ENCODE peak calls at places on chromosome 18, in ten cellular contexts. One of them, this sample, is unnamed.

GRCh38 chr18:50009772-50010171 is 185.2 kb downstream of the MYO5B start:
- DNase-seq in activated CD4-positive, alpha-beta T cell treated with anti-CD3 and anti-CD28 coated beads, Interleukin-2, amount 50 U/mL, for 1 hour: peak
- DNase-seq in GM20000: peak
- DNase-seq in BE2C: peak
- DNase-seq in HFFc6: peak
- DNase-seq in naive thymus-derived CD8-positive, alpha-beta T cell: no peak
- DNase-seq in left cardiac atrium: no peak
- DNase-seq in NCI-H1092: peak
- DNase-seq in GM13977: peak
- DNase-seq in fibroblast of gingiva: peak
- DNase-seq in this sample: no peak

GRCh38 chr18:56748698-56749268 is 97.6 kb downstream of the WDR7 start:
- DNase-seq in activated CD4-positive, alpha-beta T cell treated with anti-CD3 and anti-CD28 coated beads, Interleukin-2, amount 50 U/mL, for 1 hour: no peak
- DNase-seq in GM20000: peak
- DNase-seq in BE2C: peak
- DNase-seq in HFFc6: peak
- DNase-seq in naive thymus-derived CD8-positive, alpha-beta T cell: no peak
- DNase-seq in left cardiac atrium: no peak
- DNase-seq in NCI-H1092: peak
- DNase-seq in GM13977: peak
- DNase-seq in fibroblast of gingiva: peak
- DNase-seq in this sample: no peak

GRCh38 chr18:29361843-29362242 is 1184.9 kb upstream of the CDH2 start:
- DNase-seq in activated CD4-positive, alpha-beta T cell treated with anti-CD3 and anti-CD28 coated beads, Interleukin-2, amount 50 U/mL, for 1 hour: no peak
- DNase-seq in GM20000: no peak
- DNase-seq in BE2C: peak
- DNase-seq in HFFc6: no peak
- DNase-seq in naive thymus-derived CD8-positive, alpha-beta T cell: no peak
- DNase-seq in left cardiac atrium: no peak
- DNase-seq in NCI-H1092: no peak
- DNase-seq in GM13977: no peak
- DNase-seq in fibroblast of gingiva: no peak
- DNase-seq in this sample: no peak

GRCh38 chr18:77984178-77984577 is 734.5 kb downstream of the GALR1 start:
- DNase-seq in activated CD4-positive, alpha-beta T cell treated with anti-CD3 and anti-CD28 coated beads, Interleukin-2, amount 50 U/mL, for 1 hour: no peak
- DNase-seq in GM20000: no peak
- DNase-seq in BE2C: no peak
- DNase-seq in HFFc6: no peak
- DNase-seq in naive thymus-derived CD8-positive, alpha-beta T cell: no peak
- DNase-seq in left cardiac atrium: no peak
- DNase-seq in NCI-H1092: no peak
- DNase-seq in GM13977: no peak
- DNase-seq in fibroblast of gingiva: no peak
- DNase-seq in this sample: no peak

GRCh38 chr18:48184118-48184517 is 225.1 kb downstream of the ZBTB7C start:
- DNase-seq in activated CD4-positive, alpha-beta T cell treated with anti-CD3 and anti-CD28 coated beads, Interleukin-2, amount 50 U/mL, for 1 hour: no peak
- DNase-seq in GM20000: no peak
- DNase-seq in BE2C: no peak
- DNase-seq in HFFc6: no peak
- DNase-seq in naive thymus-derived CD8-positive, alpha-beta T cell: no peak
- DNase-seq in left cardiac atrium: no peak
- DNase-seq in NCI-H1092: no peak
- DNase-seq in GM13977: no peak
- DNase-seq in fibroblast of gingiva: no peak
- DNase-seq in this sample: no peak

GRCh38 chr18:12645264-12645663 is 12.6 kb downstream of the SPIRE1 start:
- DNase-seq in activated CD4-positive, alpha-beta T cell treated with anti-CD3 and anti-CD28 coated beads, Interleukin-2, amount 50 U/mL, for 1 hour: no peak
- DNase-seq in GM20000: no peak
- DNase-seq in BE2C: no peak
- DNase-seq in HFFc6: no peak
- DNase-seq in naive thymus-derived CD8-positive, alpha-beta T cell: no peak
- DNase-seq in left cardiac atrium: no peak
- DNase-seq in NCI-H1092: no peak
- DNase-seq in GM13977: no peak
- DNase-seq in fibroblast of gingiva: no peak
- DNase-seq in this sample: no peak

GRCh38 chr18:31579375-31579774 is 12.3 kb upstream of the TTR start:
- DNase-seq in activated CD4-positive, alpha-beta T cell treated with anti-CD3 and anti-CD28 coated beads, Interleukin-2, amount 50 U/mL, for 1 hour: no peak
- DNase-seq in GM20000: no peak
- DNase-seq in BE2C: no peak
- DNase-seq in HFFc6: no peak
- DNase-seq in naive thymus-derived CD8-positive, alpha-beta T cell: no peak
- DNase-seq in left cardiac atrium: no peak
- DNase-seq in NCI-H1092: no peak
- DNase-seq in GM13977: no peak
- DNase-seq in fibroblast of gingiva: no peak
- DNase-seq in this sample: no peak

GRCh38 chr18:3889121-3889520 is 439.1 kb downstream of the TGIF1 start:
- DNase-seq in activated CD4-positive, alpha-beta T cell treated with anti-CD3 and anti-CD28 coated beads, Interleukin-2, amount 50 U/mL, for 1 hour: no peak
- DNase-seq in GM20000: no peak
- DNase-seq in BE2C: no peak
- DNase-seq in HFFc6: no peak
- DNase-seq in naive thymus-derived CD8-positive, alpha-beta T cell: no peak
- DNase-seq in left cardiac atrium: no peak
- DNase-seq in NCI-H1092: no peak
- DNase-seq in GM13977: no peak
- DNase-seq in fibroblast of gingiva: no peak
- DNase-seq in this sample: no peak

GRCh38 chr18:39199231-39199855 is 1633.7 kb upstream of the CELF4 start:
- DNase-seq in activated CD4-positive, alpha-beta T cell treated with anti-CD3 and anti-CD28 coated beads, Interleukin-2, amount 50 U/mL, for 1 hour: no peak
- DNase-seq in GM20000: no peak
- DNase-seq in BE2C: no peak
- DNase-seq in HFFc6: no peak
- DNase-seq in naive thymus-derived CD8-positive, alpha-beta T cell: no peak
- DNase-seq in left cardiac atrium: no peak
- DNase-seq in NCI-H1092: no peak
- DNase-seq in GM13977: no peak
- DNase-seq in fibroblast of gingiva: no peak
- DNase-seq in this sample: no peak

GRCh38 chr18:11762429-11762828 is 73.4 kb downstream of the GNAL start:
- DNase-seq in activated CD4-positive, alpha-beta T cell treated with anti-CD3 and anti-CD28 coated beads, Interleukin-2, amount 50 U/mL, for 1 hour: no peak
- DNase-seq in GM20000: no peak
- DNase-seq in BE2C: no peak
- DNase-seq in HFFc6: no peak
- DNase-seq in naive thymus-derived CD8-positive, alpha-beta T cell: no peak
- DNase-seq in left cardiac atrium: no peak
- DNase-seq in NCI-H1092: no peak
- DNase-seq in GM13977: no peak
- DNase-seq in fibroblast of gingiva: no peak
- DNase-seq in this sample: no peak

GRCh38 chr18:70166668-70167067 is 38.8 kb downstream of the RTTN start:
- DNase-seq in activated CD4-positive, alpha-beta T cell treated with anti-CD3 and anti-CD28 coated beads, Interleukin-2, amount 50 U/mL, for 1 hour: no peak
- DNase-seq in GM20000: no peak
- DNase-seq in BE2C: no peak
- DNase-seq in HFFc6: no peak
- DNase-seq in naive thymus-derived CD8-positive, alpha-beta T cell: no peak
- DNase-seq in left cardiac atrium: no peak
- DNase-seq in NCI-H1092: no peak
- DNase-seq in GM13977: no peak
- DNase-seq in fibroblast of gingiva: no peak
- DNase-seq in this sample: no peak

GRCh38 chr18:74963820-74964446 is 245.0 kb downstream of the PTGR3 start:
- DNase-seq in activated CD4-positive, alpha-beta T cell treated with anti-CD3 and anti-CD28 coated beads, Interleukin-2, amount 50 U/mL, for 1 hour: no peak
- DNase-seq in GM20000: peak
- DNase-seq in BE2C: peak
- DNase-seq in HFFc6: peak
- DNase-seq in naive thymus-derived CD8-positive, alpha-beta T cell: no peak
- DNase-seq in left cardiac atrium: no peak
- DNase-seq in NCI-H1092: peak
- DNase-seq in GM13977: peak
- DNase-seq in fibroblast of gingiva: peak
- DNase-seq in this sample: no peak

GRCh38 chr18:55343396-55344073 is 244.5 kb downstream of the TCF4 start:
- DNase-seq in activated CD4-positive, alpha-beta T cell treated with anti-CD3 and anti-CD28 coated beads, Interleukin-2, amount 50 U/mL, for 1 hour: no peak
- DNase-seq in GM20000: no peak
- DNase-seq in BE2C: no peak
- DNase-seq in HFFc6: peak
- DNase-seq in naive thymus-derived CD8-positive, alpha-beta T cell: no peak
- DNase-seq in left cardiac atrium: no peak
- DNase-seq in NCI-H1092: peak
- DNase-seq in GM13977: no peak
- DNase-seq in fibroblast of gingiva: peak
- DNase-seq in this sample: no peak

GRCh38 chr18:9516437-9517064 is 41.2 kb downstream of the RALBP1 start:
- DNase-seq in activated CD4-positive, alpha-beta T cell treated with anti-CD3 and anti-CD28 coated beads, Interleukin-2, amount 50 U/mL, for 1 hour: no peak
- DNase-seq in GM20000: peak
- DNase-seq in BE2C: no peak
- DNase-seq in HFFc6: peak
- DNase-seq in naive thymus-derived CD8-positive, alpha-beta T cell: peak
- DNase-seq in left cardiac atrium: no peak
- DNase-seq in NCI-H1092: no peak
- DNase-seq in GM13977: peak
- DNase-seq in fibroblast of gingiva: peak
- DNase-seq in this sample: no peak

GRCh38 chr18:50454379-50455005 is 79.6 kb downstream of the SKA1 start:
- DNase-seq in activated CD4-positive, alpha-beta T cell treated with anti-CD3 and anti-CD28 coated beads, Interleukin-2, amount 50 U/mL, for 1 hour: no peak
- DNase-seq in GM20000: no peak
- DNase-seq in BE2C: no peak
- DNase-seq in HFFc6: no peak
- DNase-seq in naive thymus-derived CD8-positive, alpha-beta T cell: no peak
- DNase-seq in left cardiac atrium: no peak
- DNase-seq in NCI-H1092: no peak
- DNase-seq in GM13977: no peak
- DNase-seq in fibroblast of gingiva: no peak
- DNase-seq in this sample: no peak

GRCh38 chr18:54269924-54270844 is 867 bp downstream of the POLI start:
- DNase-seq in activated CD4-positive, alpha-beta T cell treated with anti-CD3 and anti-CD28 coated beads, Interleukin-2, amount 50 U/mL, for 1 hour: peak
- DNase-seq in GM20000: peak
- DNase-seq in BE2C: no peak
- DNase-seq in HFFc6: peak
- DNase-seq in naive thymus-derived CD8-positive, alpha-beta T cell: no peak
- DNase-seq in left cardiac atrium: peak
- DNase-seq in NCI-H1092: peak
- DNase-seq in GM13977: peak
- DNase-seq in fibroblast of gingiva: peak
- DNase-seq in this sample: no peak

GRCh38 chr18:50127516-50128229 is 67.3 kb downstream of the MYO5B start:
- DNase-seq in activated CD4-positive, alpha-beta T cell treated with anti-CD3 and anti-CD28 coated beads, Interleukin-2, amount 50 U/mL, for 1 hour: no peak
- DNase-seq in GM20000: no peak
- DNase-seq in BE2C: no peak
- DNase-seq in HFFc6: no peak
- DNase-seq in naive thymus-derived CD8-positive, alpha-beta T cell: no peak
- DNase-seq in left cardiac atrium: no peak
- DNase-seq in NCI-H1092: no peak
- DNase-seq in GM13977: no peak
- DNase-seq in fibroblast of gingiva: no peak
- DNase-seq in this sample: no peak

GRCh38 chr18:712401-713134 is at the start of gene ENOSF1:
- DNase-seq in activated CD4-positive, alpha-beta T cell treated with anti-CD3 and anti-CD28 coated beads, Interleukin-2, amount 50 U/mL, for 1 hour: peak
- DNase-seq in GM20000: peak
- DNase-seq in BE2C: peak
- DNase-seq in HFFc6: peak
- DNase-seq in naive thymus-derived CD8-positive, alpha-beta T cell: peak
- DNase-seq in left cardiac atrium: peak
- DNase-seq in NCI-H1092: peak
- DNase-seq in GM13977: peak
- DNase-seq in fibroblast of gingiva: peak
- DNase-seq in this sample: peak

GRCh38 chr18:58211510-58211909 is 167.5 kb downstream of the NEDD4L start:
- DNase-seq in activated CD4-positive, alpha-beta T cell treated with anti-CD3 and anti-CD28 coated beads, Interleukin-2, amount 50 U/mL, for 1 hour: no peak
- DNase-seq in GM20000: no peak
- DNase-seq in BE2C: no peak
- DNase-seq in HFFc6: no peak
- DNase-seq in naive thymus-derived CD8-positive, alpha-beta T cell: no peak
- DNase-seq in left cardiac atrium: no peak
- DNase-seq in NCI-H1092: no peak
- DNase-seq in GM13977: no peak
- DNase-seq in fibroblast of gingiva: no peak
- DNase-seq in this sample: no peak

GRCh38 chr18:9755110-9755509 is 47.0 kb downstream of the RAB31 start:
- DNase-seq in activated CD4-positive, alpha-beta T cell treated with anti-CD3 and anti-CD28 coated beads, Interleukin-2, amount 50 U/mL, for 1 hour: no peak
- DNase-seq in GM20000: no peak
- DNase-seq in BE2C: no peak
- DNase-seq in HFFc6: no peak
- DNase-seq in naive thymus-derived CD8-positive, alpha-beta T cell: no peak
- DNase-seq in left cardiac atrium: no peak
- DNase-seq in NCI-H1092: no peak
- DNase-seq in GM13977: no peak
- DNase-seq in fibroblast of gingiva: no peak
- DNase-seq in this sample: no peak

GRCh38 chr18:78770149-78771139 is 209.2 kb upstream of the SALL3 start:
- DNase-seq in activated CD4-positive, alpha-beta T cell treated with anti-CD3 and anti-CD28 coated beads, Interleukin-2, amount 50 U/mL, for 1 hour: no peak
- DNase-seq in GM20000: no peak
- DNase-seq in BE2C: no peak
- DNase-seq in HFFc6: no peak
- DNase-seq in naive thymus-derived CD8-positive, alpha-beta T cell: no peak
- DNase-seq in left cardiac atrium: no peak
- DNase-seq in NCI-H1092: peak
- DNase-seq in GM13977: no peak
- DNase-seq in fibroblast of gingiva: no peak
- DNase-seq in this sample: no peak

GRCh38 chr18:56538756-56539155 is 99.6 kb downstream of the TXNL1 start:
- DNase-seq in activated CD4-positive, alpha-beta T cell treated with anti-CD3 and anti-CD28 coated beads, Interleukin-2, amount 50 U/mL, for 1 hour: no peak
- DNase-seq in GM20000: no peak
- DNase-seq in BE2C: no peak
- DNase-seq in HFFc6: peak
- DNase-seq in naive thymus-derived CD8-positive, alpha-beta T cell: no peak
- DNase-seq in left cardiac atrium: no peak
- DNase-seq in NCI-H1092: no peak
- DNase-seq in GM13977: no peak
- DNase-seq in fibroblast of gingiva: no peak
- DNase-seq in this sample: no peak

GRCh38 chr18:45626330-45627203 is 11.3 kb downstream of the SLC14A2 start:
- DNase-seq in activated CD4-positive, alpha-beta T cell treated with anti-CD3 and anti-CD28 coated beads, Interleukin-2, amount 50 U/mL, for 1 hour: no peak
- DNase-seq in GM20000: no peak
- DNase-seq in BE2C: no peak
- DNase-seq in HFFc6: peak
- DNase-seq in naive thymus-derived CD8-positive, alpha-beta T cell: no peak
- DNase-seq in left cardiac atrium: no peak
- DNase-seq in NCI-H1092: no peak
- DNase-seq in GM13977: no peak
- DNase-seq in fibroblast of gingiva: no peak
- DNase-seq in this sample: no peak

GRCh38 chr18:7479756-7480155 is 87.4 kb upstream of the PTPRM start:
- DNase-seq in activated CD4-positive, alpha-beta T cell treated with anti-CD3 and anti-CD28 coated beads, Interleukin-2, amount 50 U/mL, for 1 hour: no peak
- DNase-seq in GM20000: no peak
- DNase-seq in BE2C: no peak
- DNase-seq in HFFc6: no peak
- DNase-seq in naive thymus-derived CD8-positive, alpha-beta T cell: no peak
- DNase-seq in left cardiac atrium: no peak
- DNase-seq in NCI-H1092: no peak
- DNase-seq in GM13977: no peak
- DNase-seq in fibroblast of gingiva: peak
- DNase-seq in this sample: no peak

This sample was measured in activated B cell treated with CpG ODN at 0.5 μM for 24 hours.